ENCODE peak calls at places on chromosomes 4 and X, in seven cellular contexts. I is left ventricle myocardium inferior; J is stromal cell of bone marrow; R is sigmoid colon; S is MCF 10A; T is stimulated activated naive CD4-positive, alpha-beta T cell; Q is mammary epithelial cell. F is an unnamed sample.

GRCh38 chrX:115460565-115460888 is 100.4 kb upstream of the PLS3 start:
- DNase-seq in J (no peak), Q (peak), R (no peak), T (no peak), S (no peak), I (no peak), F (no peak)

GRCh38 chr4:8771258-8771590 is 100.4 kb downstream of the HMX1 start:
- DNase-seq in R (peak), Q (no peak), S (no peak), J (no peak), I (peak), T (no peak), F (peak)

GRCh38 chrX:112163916-112164315 is 81.3 kb upstream of the TRPC5 start:
- DNase-seq in I (no peak), S (peak), T (no peak), J (peak), Q (no peak), R (no peak), F (no peak)

GRCh38 chrX:133608406-133608805 is 193.1 kb upstream of the GPC4 start:
- DNase-seq in I (no peak), T (no peak), S (peak), J (peak), R (no peak), Q (peak), F (no peak)

GRCh38 chr4:150240011-150240410 is 161.8 kb downstream of the DCLK2 start:
- DNase-seq in S (no peak), Q (peak), J (no peak), R (no peak), I (no peak), T (no peak), F (no peak)

GRCh38 chr4:157895205-157895604 is 277.6 kb downstream of the GASK1B start:
- DNase-seq in J (no peak), I (no peak), R (no peak), Q (no peak), T (no peak), S (no peak), F (no peak)

GRCh38 chrX:149829751-149830191 is 48.0 kb downstream of the MAGEA9 start:
- DNase-seq in I (no peak), J (peak), R (no peak), S (peak), T (no peak), Q (peak), F (no peak)

GRCh38 chrX:131288738-131289511 is at the start of gene IGSF1:
- DNase-seq in Q (no peak), T (no peak), R (peak), J (peak), S (peak), I (peak), F (no peak)

GRCh38 chrX:66638591-66639500 is at the start of gene EDA2R:
- DNase-seq in J (peak), Q (peak), T (no peak), I (no peak), R (no peak), S (peak), F (no peak)

GRCh38 chr4:119300388-119301131 is 21.4 kb downstream of the FABP2 start:
- DNase-seq in T (no peak), S (peak), R (peak), I (peak), J (peak), Q (peak), F (peak)

GRCh38 chr4:97411352-97411751 is 731.9 kb downstream of the STPG2 start:
- DNase-seq in I (no peak), Q (no peak), R (no peak), T (no peak), J (no peak), S (no peak), F (no peak)

GRCh38 chr4:186067757-186068385 is 1.1 kb upstream of the TLR3 start:
- DNase-seq in T (peak), R (peak), Q (peak), S (peak), J (peak), I (peak), F (no peak)

GRCh38 chr4:105994061-105994460 is 98.8 kb downstream of the NPNT start:
- DNase-seq in T (no peak), I (no peak), J (no peak), Q (no peak), S (no peak), R (no peak), F (no peak)

GRCh38 chrX:43357741-43358140 is 298.4 kb upstream of the MAOA start:
- DNase-seq in T (no peak), I (no peak), S (no peak), R (no peak), J (no peak), Q (no peak), F (no peak)

GRCh38 chr4:5142726-5143125 is 91.4 kb downstream of the STK32B start:
- DNase-seq in S (peak), T (no peak), Q (peak), I (no peak), R (no peak), J (peak), F (no peak)

GRCh38 chr4:151905197-151905596 is 144.4 kb upstream of the GATB start:
- DNase-seq in T (no peak), S (no peak), I (no peak), J (no peak), Q (no peak), R (no peak), F (no peak)

GRCh38 chrX:39984191-39984956 is 113.4 kb downstream of the BCOR start:
- DNase-seq in J (peak), T (no peak), S (peak), I (no peak), R (no peak), Q (peak), F (peak)

GRCh38 chr4:88382621-88383020 is 4.0 kb downstream of the HERC6 start:
- DNase-seq in R (no peak), Q (peak), S (no peak), I (no peak), J (no peak), T (peak), F (no peak)

GRCh38 chr4:20337261-20337664 is 85.6 kb downstream of the SLIT2 start:
- DNase-seq in R (no peak), S (no peak), I (no peak), Q (no peak), T (no peak), J (no peak), F (no peak)

GRCh38 chrX:140034916-140035315 is 69.6 kb upstream of the CXorf66 start:
- DNase-seq in I (no peak), T (no peak), R (no peak), Q (no peak), J (no peak), S (peak), F (no peak)

GRCh38 chr4:93317046-93317445 is 511.5 kb upstream of the ATOH1 start:
- DNase-seq in J (no peak), I (no peak), T (no peak), Q (no peak), S (peak), R (no peak), F (no peak)

GRCh38 chr4:181846934-181847333 is 396.3 kb upstream of the TENM3 start:
- DNase-seq in I (no peak), S (no peak), T (no peak), R (no peak), J (no peak), Q (no peak), F (no peak)

GRCh38 chr4:72119946-72120345 is 88.1 kb downstream of the NPFFR2 start:
- DNase-seq in Q (no peak), R (no peak), J (no peak), S (no peak), I (no peak), T (no peak), F (no peak)

GRCh38 chr4:48370260-48371134 is 29.2 kb downstream of the SLAIN2 start:
- DNase-seq in Q (no peak), J (no peak), T (no peak), I (no peak), R (no peak), S (no peak), F (no peak)

GRCh38 chr4:128480945-128481344 is 193.3 kb upstream of the PGRMC2 start:
- DNase-seq in R (no peak), Q (no peak), T (no peak), S (no peak), J (no peak), I (no peak), F (no peak)

GRCh38 chrX:16067886-16068515 is 55.4 kb upstream of the GRPR start:
- DNase-seq in T (no peak), R (no peak), Q (no peak), S (no peak), J (no peak), I (no peak), F (no peak)

GRCh38 chrX:39759526-39760224 is 338.1 kb downstream of the BCOR start:
- DNase-seq in Q (no peak), S (peak), R (peak), I (peak), J (no peak), T (no peak), F (peak)

GRCh38 chrX:97846228-97846627 is 962.5 kb downstream of the RPA4 start:
- DNase-seq in Q (no peak), S (no peak), I (no peak), R (no peak), J (no peak), T (no peak), F (peak)

F was measured in kidney.